ENCODE peak calls at places on chromosomes 12 and 14, in five cellular contexts. T, N, S, B and F are unnamed samples.

GRCh38 chr14:102760485-102761193 is 16.6 kb upstream of the TRAF3 start:
- DNase-seq in N (no peak), S (no peak), T (no peak), B (no peak), F (no peak)

GRCh38 chr14:101132051-101132541 is 228.6 kb upstream of the RTL1 start:
- DNase-seq in T (no peak), B (no peak), N (no peak), S (peak; percentile 13), F (no peak)

GRCh38 chr14:33068626-33069025 is 129.9 kb downstream of the NPAS3 start:
- DNase-seq in B (no peak), S (no peak), T (no peak), N (no peak), F (no peak)

GRCh38 chr14:103422981-103423600 is 37.9 kb downstream of the MARK3 start:
- DNase-seq in B (no peak), T (no peak), S (no peak), N (no peak), F (no peak)

GRCh38 chr14:93317836-93318807 is 14.7 kb downstream of the BTBD7 start:
- DNase-seq in N (no peak), S (no peak), B (no peak), T (no peak), F (no peak)

GRCh38 chr14:39488600-39488999 is 56.4 kb upstream of the FBXO33 start:
- DNase-seq in B (no peak), S (no peak), N (no peak), T (no peak), F (peak; percentile 38)

GRCh38 chr14:88545256-88545655 is 9.6 kb downstream of the PTPN21 start:
- DNase-seq in T (no peak), N (no peak), B (no peak), S (no peak), F (no peak)

GRCh38 chr12:50162225-50162624 is 4.9 kb downstream of the CERS5 start:
- DNase-seq in T (no peak), N (no peak), S (no peak), B (no peak), F (no peak)

GRCh38 chr12:25017336-25017735 is 68.4 kb upstream of the BCAT1 start:
- DNase-seq in T (no peak), S (no peak), B (no peak), N (no peak), F (no peak)

GRCh38 chr12:56129210-56129691 is 1.2 kb downstream of the ESYT1 start:
- DNase-seq in S (peak; percentile 79), B (peak; percentile 64), N (peak; percentile 77), T (peak; percentile 72), F (peak; percentile 48)

GRCh38 chr14:40870252-40870651 is 736.4 kb upstream of the LRFN5 start:
- DNase-seq in T (no peak), S (no peak), B (peak; percentile 15), N (no peak), F (peak; percentile 21)

GRCh38 chr12:26736563-26737486 is 96.2 kb downstream of the ITPR2 start:
- DNase-seq in N (no peak), B (no peak), S (no peak), T (no peak), F (no peak)